ENCODE peak calls at places on chromosome 19, in nine cellular contexts. T, J, E, C, F, M, P, V and N are unnamed samples.

GRCh38 chr19:2221250-2221831 is 14.8 kb downstream of the PLEKHJ1 start:
- DNase-seq in M (no peak), J (no peak), F (no peak), C (no peak), T (peak), E (no peak), P (peak), V (no peak), N (no peak)

GRCh38 chr19:44111910-44112463 is 1.2 kb upstream of the ZNF225 start:
- DNase-seq in J (no peak), P (peak), T (peak), C (no peak), E (peak), V (peak), M (no peak), F (no peak), N (no peak)

GRCh38 chr19:44071824-44072542 is at the start of gene ZNF284:
- DNase-seq in F (peak), V (peak), C (peak), P (peak), J (peak), T (peak), M (peak), E (peak), N (peak)

GRCh38 chr19:58569191-58569942 is 3.8 kb downstream of the MZF1 start:
- DNase-seq in E (peak), P (no peak), F (no peak), C (no peak), V (peak), J (peak), M (no peak), T (no peak), N (no peak)

GRCh38 chr19:50838239-50838638 is 4.9 kb upstream of the KLK15 start:
- DNase-seq in P (peak), V (no peak), C (no peak), M (no peak), T (peak), F (no peak), E (no peak), J (no peak), N (no peak)

GRCh38 chr19:55344444-55344843 is 4.8 kb downstream of the KMT5C start:
- DNase-seq in C (no peak), F (no peak), T (peak), P (no peak), M (no peak), J (no peak), E (no peak), V (no peak), N (no peak)

GRCh38 chr19:17737690-17738153 is 13.6 kb upstream of the FCHO1 start:
- DNase-seq in E (no peak), P (no peak), F (no peak), M (no peak), J (no peak), C (no peak), V (no peak), T (no peak), N (no peak)

GRCh38 chr19:6813659-6814058 is 41.2 kb downstream of the VAV1 start:
- DNase-seq in E (no peak), J (no peak), F (no peak), P (no peak), M (no peak), T (no peak), V (no peak), C (no peak), N (no peak)

GRCh38 chr19:15280048-15280725 is 47.9 kb upstream of the EPHX3 start:
- DNase-seq in F (no peak), V (no peak), M (no peak), T (peak), J (no peak), E (no peak), C (peak), P (peak), N (peak)

GRCh38 chr19:55391702-55392615 is 6.2 kb downstream of the RPL28 start:
- DNase-seq in M (no peak), P (peak), C (no peak), E (no peak), V (no peak), F (no peak), J (no peak), T (peak), N (no peak)

GRCh38 chr19:33683881-33684549 is 62.3 kb downstream of the CHST8 start:
- DNase-seq in T (peak), M (no peak), V (peak), P (no peak), F (no peak), J (no peak), C (no peak), E (peak), N (no peak)

GRCh38 chr19:9934132-9934950 is 2.0 kb downstream of the OLFM2 start:
- DNase-seq in V (peak), T (peak), M (peak), C (peak), E (peak), P (peak), F (peak), J (peak), N (peak)

GRCh38 chr19:18357041-18357440 is 16.6 kb downstream of the PGPEP1 start:
- DNase-seq in J (no peak), E (no peak), F (no peak), P (no peak), C (no peak), M (no peak), T (no peak), V (no peak), N (no peak)